ENCODE peak calls at places on chromosomes 11 and 22, in ten cellular contexts. X is heart left ventricle, D is SK-N-SH, A is PC-3, L is astrocyte, F is adrenal gland, U is vagina, G is mammary epithelial cell, Q is fibroblast of lung, S is sigmoid colon. V is an unnamed sample. For H3K4me1 and H3K9me3, the result is how much of the 10 kb centered on the place peaks cover.

GRCh38 chr11:66639066-66639813 is 737 bp downstream of the RBM4 start:
- DNase-seq in X (no peak), D (no peak), A (peak), L (peak), F (peak), U (no peak), G (peak), Q (peak), S (peak), V (no peak)

GRCh38 chr11:945986-946385 is 20.3 kb downstream of the AP2A2 start:
- DNase-seq in X (no peak), D (no peak), A (no peak), L (peak), F (no peak), U (no peak), G (no peak), Q (peak), S (no peak), V (no peak)

GRCh38 chr22:34992672-34993071 is 73.3 kb upstream of the ISX start:
- DNase-seq in X (no peak), D (no peak), A (no peak), L (no peak), F (no peak), U (no peak), G (no peak), Q (peak), S (no peak), V (no peak)

GRCh38 chr22:20079745-20080444 is at the start of gene DGCR8:
- DNase-seq in X (peak), D (peak), A (peak), L (peak), F (peak), U (peak), G (peak), Q (peak), S (peak), V (peak)

GRCh38 chr22:48850658-48851287 is 976.9 kb downstream of the BRD1 start:
- DNase-seq in X (no peak), D (no peak), A (no peak), L (no peak), F (no peak), U (no peak), G (no peak), Q (no peak), S (peak), V (peak)

GRCh38 chr11:45669146-45669545 is 3.7 kb upstream of the CHST1 start:
- DNase-seq in X (no peak), D (no peak), A (no peak), L (no peak), F (no peak), U (no peak), G (no peak), Q (no peak), S (peak), V (no peak)

GRCh38 chr11:121416909-121417567 is 35.1 kb upstream of the SORL1 start:
- DNase-seq in X (peak), D (no peak), A (peak), L (peak), F (peak), U (peak), G (peak), Q (peak), S (peak), V (peak)

GRCh38 chr22:45082795-45083194 is 73.0 kb upstream of the PHF21B start:
- DNase-seq in X (no peak), D (peak), A (peak), L (no peak), F (no peak), U (no peak), G (no peak), Q (no peak), S (no peak), V (no peak)

GRCh38 chr11:118012083-118012669 is 26.0 kb downstream of the IL10RA start:
- DNase-seq in X (peak), D (no peak), A (peak), L (peak), F (peak), U (no peak), G (peak), Q (peak), S (no peak), V (peak)

GRCh38 chr11:93169950-93170561 is 27.7 kb downstream of the SLC36A4 start:
- DNase-seq in X (no peak), D (peak), A (peak), L (peak), F (no peak), U (no peak), G (peak), Q (peak), S (no peak), V (no peak)

GRCh38 chr11:76339217-76339616 is 41.7 kb downstream of the THAP12 start:
- DNase-seq in X (peak), D (no peak), A (no peak), L (no peak), F (peak), U (no peak), G (no peak), Q (no peak), S (peak), V (no peak)

GRCh38 chr11:75270896-75271415 is 30.4 kb downstream of the TPBGL start:
- DNase-seq in X (peak), D (no peak), A (peak), L (no peak), F (no peak), U (no peak), G (no peak), Q (no peak), S (peak), V (peak)

GRCh38 chr11:118247041-118247440 is 5.1 kb downstream of the MPZL3 start:
- DNase-seq in X (no peak), D (no peak), A (peak), L (no peak), F (no peak), U (no peak), G (no peak), Q (no peak), S (no peak), V (no peak)

GRCh38 chr11:77236901-77237300 is 64.6 kb downstream of the GDPD4 start:
- DNase-seq in X (no peak), D (no peak), A (peak), L (peak), F (no peak), U (no peak), G (no peak), Q (peak), S (no peak), V (no peak)

GRCh38 chr11:34209809-34210208 is 104.4 kb downstream of the NAT10 start:
- DNase-seq in X (no peak), D (no peak), A (no peak), L (no peak), F (no peak), U (no peak), G (no peak), Q (no peak), S (no peak), V (no peak)

GRCh38 chr11:63478896-63479295 is 12.1 kb downstream of the PLAAT5 start:
- DNase-seq in X (no peak), D (peak), A (peak), L (peak), F (peak), U (no peak), G (peak), Q (peak), S (peak), V (no peak)

DNA sequence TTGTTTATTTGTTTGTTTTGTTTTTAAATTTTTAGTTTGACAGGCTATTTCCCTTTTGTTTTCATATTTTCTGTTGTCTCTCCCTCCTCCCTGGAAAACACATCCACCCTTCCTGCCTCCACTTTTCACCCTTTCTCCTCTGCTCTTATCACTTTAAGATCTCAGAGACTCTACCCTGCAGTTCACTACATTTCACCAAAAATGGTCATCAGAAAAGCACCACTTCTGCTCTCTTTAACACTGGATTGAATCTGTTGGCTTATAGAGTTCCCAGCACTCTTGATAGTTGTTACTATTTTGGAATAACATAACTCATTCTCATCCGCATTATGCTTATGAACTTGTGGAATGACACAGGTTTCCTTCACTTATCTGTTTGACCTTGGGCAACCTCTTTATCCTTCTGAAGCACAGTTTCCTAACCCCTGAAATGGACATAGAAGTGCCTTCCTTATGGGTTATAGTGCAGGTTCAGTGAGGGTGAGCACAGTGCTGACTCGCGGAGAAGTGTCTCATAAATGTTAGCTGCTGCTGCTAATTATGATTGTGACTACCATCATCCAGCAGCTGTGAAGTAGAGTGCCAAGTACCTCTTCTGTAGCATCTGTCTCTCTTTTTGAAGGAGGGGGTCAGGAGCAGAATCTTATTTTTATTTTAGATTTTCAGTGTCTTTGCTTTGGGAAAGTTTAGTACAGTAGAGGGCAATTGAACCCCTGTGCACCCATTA is 15.0 kb downstream of the TEAD1 start:
- DNase-seq in X (no peak), D (no peak), A (no peak), L (no peak), F (no peak), U (peak), G (no peak), Q (no peak), S (no peak), V (no peak)
- H3K4me1 ChIP-seq in X (half or more), D (half or more), A (half or more), L (half or more), F (under half), U (half or more), G (half or more), Q (half or more), S (half or more), V (under half)

GRCh38 chr11:98307827-98308491 is 712.8 kb upstream of the CNTN5 start:
- DNase-seq in X (no peak), D (no peak), A (no peak), L (no peak), F (no peak), U (no peak), G (no peak), Q (no peak), S (no peak), V (no peak)
- H3K9me3 ChIP-seq in X (under half), D (under half), A (under half), L (under half), F (under half), U (under half), G (under half), Q (under half), S (under half), V (under half)

GRCh38 chr11:133399855-133400625 is 132.3 kb downstream of the OPCML start:
- DNase-seq in X (no peak), D (no peak), A (no peak), L (no peak), F (no peak), U (no peak), G (no peak), Q (no peak), S (no peak), V (no peak)

GRCh38 chr11:133408402-133408801 is 123.9 kb downstream of the OPCML start:
- DNase-seq in X (no peak), D (no peak), A (no peak), L (no peak), F (no peak), U (no peak), G (no peak), Q (no peak), S (no peak), V (no peak)

GRCh38 chr11:133406493-133406892 is 125.8 kb downstream of the OPCML start:
- DNase-seq in X (no peak), D (peak), A (no peak), L (no peak), F (no peak), U (no peak), G (no peak), Q (no peak), S (no peak), V (no peak)

GRCh38 chr11:133402551-133402950 is 129.8 kb downstream of the OPCML start:
- DNase-seq in X (no peak), D (no peak), A (no peak), L (no peak), F (no peak), U (no peak), G (no peak), Q (no peak), S (no peak), V (no peak)

GRCh38 chr11:133403900-133404299 is 128.4 kb downstream of the OPCML start:
- DNase-seq in X (no peak), D (peak), A (no peak), L (no peak), F (no peak), U (no peak), G (no peak), Q (no peak), S (no peak), V (no peak)
- TF ChIP-seq CTCF in X (no peak), D (no peak), A (peak), L (no peak), F (no peak), U (no peak), G (peak), Q (no peak), S (no peak), V (no peak)

DNA sequence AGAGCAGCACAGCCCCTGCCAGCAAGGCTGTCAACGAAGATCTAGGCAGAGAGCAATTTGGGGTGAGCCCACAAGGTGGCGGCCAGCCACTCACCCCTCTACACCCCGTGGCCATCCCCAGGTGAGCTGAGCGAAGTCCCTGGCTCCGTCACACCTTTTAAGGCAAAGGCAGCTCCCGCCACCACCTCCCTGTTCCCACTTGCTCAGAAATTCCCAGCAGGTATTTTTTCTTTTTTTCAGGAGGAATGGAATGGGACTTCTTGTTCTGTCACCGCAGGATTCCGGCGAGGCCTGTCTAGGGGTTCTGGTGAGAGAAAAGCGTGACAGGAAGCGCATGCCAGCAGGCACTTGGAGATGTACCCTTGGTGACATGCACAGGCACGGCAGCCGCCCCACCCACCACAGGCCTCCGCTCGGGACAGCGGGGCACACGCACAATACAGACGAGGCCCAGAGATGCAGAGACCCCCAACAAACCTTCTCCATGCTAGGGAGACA is 10.0 kb downstream of the RPL3 start:
- DNase-seq in X (no peak), D (no peak), A (no peak), L (no peak), F (no peak), U (no peak), G (peak), Q (no peak), S (no peak), V (no peak)
- H3K4me1 ChIP-seq in X (under half), D (under half), A (under half), L (under half), F (under half), U (under half), G (half or more), Q (under half), S (under half), V (half or more)

GRCh38 chr11:55497068-55497467 is 57.2 kb upstream of the OR4C15 start:
- DNase-seq in X (no peak), D (no peak), A (no peak), L (no peak), F (no peak), U (no peak), G (no peak), Q (no peak), S (peak), V (no peak)
- H3K9me3 ChIP-seq in X (under half), D (under half), A (under half), L (under half), F (under half), U (under half), G (under half), Q (under half), S (under half), V (under half)